ENCODE peak calls at places on chromosome 2, in seven cellular contexts. V is chondrocyte, H is CD14-positive monocyte, M is cerebellum, R is fibroblast of the conjunctiva, Y is SW480, I is fibroblast of pulmonary artery. P is an unnamed sample.

GRCh38 chr2:122446761-122447160 is 691.3 kb downstream of the TSN start:
- DNase-seq in H (no peak), I (no peak), Y (no peak), R (no peak), V (no peak), M (no peak), P (no peak)

GRCh38 chr2:144374163-144374661 is 145.7 kb downstream of the ZEB2 start:
- DNase-seq in H (no peak), I (no peak), Y (no peak), M (no peak), V (no peak), R (no peak), P (no peak)

GRCh38 chr2:19228720-19229119 is 129.7 kb downstream of the OSR1 start:
- DNase-seq in H (no peak), V (no peak), I (no peak), Y (peak; percentile 7), M (no peak), R (no peak), P (no peak)

GRCh38 chr2:43945439-43945838 is 50.4 kb downstream of the LRPPRC start:
- DNase-seq in R (no peak), H (no peak), V (no peak), M (no peak), Y (no peak), I (no peak), P (no peak)

GRCh38 chr2:106080955-106081354 is 113.1 kb downstream of the UXS1 start:
- DNase-seq in V (no peak), Y (peak; percentile 68), I (no peak), H (no peak), M (no peak), R (no peak), P (no peak)

GRCh38 chr2:96470636-96471035 is 34.5 kb downstream of the NEURL3 start:
- DNase-seq in I (peak; percentile 29), M (peak; percentile 20), H (peak; percentile 58), V (peak; percentile 90), Y (no peak), R (no peak), P (no peak)

GRCh38 chr2:164910091-164910899 is 45.0 kb downstream of the SLC38A11 start:
- DNase-seq in M (no peak), Y (no peak), R (no peak), V (no peak), H (no peak), I (peak; percentile 41), P (no peak)

GRCh38 chr2:240435955-240436625 is 627 bp downstream of the GPC1 start:
- DNase-seq in H (peak; percentile 42), I (peak; percentile 8), M (peak; percentile 15), V (no peak), R (no peak), Y (no peak), P (no peak)

P was measured in cerebellar cortex.